ENCODE peak calls at places on chromosomes 11 and 22, in five cellular contexts. X, B, C, J and N are unnamed samples.

GRCh38 chr22:20905415-20906386 is 11.5 kb upstream of the CRKL start:
- DNase-seq in X (no peak), B (no peak), C (no peak), J (no peak), N (peak)

GRCh38 chr22:20112623-20113511 is 3.0 kb upstream of the RANBP1 start:
- DNase-seq in X (no peak), B (no peak), C (no peak), J (no peak), N (no peak)

GRCh38 chr22:48715511-48715910 is 1112.2 kb downstream of the BRD1 start:
- DNase-seq in X (no peak), B (no peak), C (no peak), J (no peak), N (no peak)

GRCh38 chr22:36343720-36344105 is 44.1 kb downstream of the MYH9 start:
- DNase-seq in X (no peak), B (no peak), C (no peak), J (peak), N (no peak)

GRCh38 chr11:75591966-75592365 is 29.9 kb downstream of the SERPINH1 start:
- DNase-seq in X (no peak), B (no peak), C (no peak), J (no peak), N (no peak)

GRCh38 chr11:1482581-1483444 is 3.8 kb downstream of the MOB2 start:
- DNase-seq in X (no peak), B (no peak), C (no peak), J (no peak), N (no peak)

GRCh38 chr11:124762624-124763155 is 600 bp upstream of the ESAM start:
- DNase-seq in X (peak), B (no peak), C (no peak), J (no peak), N (peak)

GRCh38 chr11:84655729-84656128 is 971.4 kb downstream of the DLG2 start:
- DNase-seq in X (no peak), B (no peak), C (no peak), J (no peak), N (no peak)

GRCh38 chr11:14636119-14636518 is 7.5 kb upstream of the PDE3B start:
- DNase-seq in X (no peak), B (no peak), C (no peak), J (no peak), N (no peak)

GRCh38 chr11:35914824-35915223 is 29.0 kb upstream of the LDLRAD3 start:
- DNase-seq in X (no peak), B (no peak), C (no peak), J (no peak), N (no peak)

GRCh38 chr11:4610258-4610935 is 2.4 kb upstream of the TRIM68 start:
- DNase-seq in X (no peak), B (no peak), C (no peak), J (no peak), N (no peak)

GRCh38 chr11:64202992-64203391 is 3.5 kb upstream of the FERMT3 start:
- DNase-seq in X (no peak), B (no peak), C (no peak), J (no peak), N (no peak)

GRCh38 chr22:39947488-39948216 is 12.5 kb upstream of the TMA7B start:
- DNase-seq in X (no peak), B (no peak), C (no peak), J (no peak), N (peak)

GRCh38 chr22:41197808-41198585 is 7.1 kb upstream of the L3MBTL2 start:
- DNase-seq in X (no peak), B (no peak), C (no peak), J (no peak), N (peak)

GRCh38 chr22:33811686-33812085 is 108.6 kb downstream of the LARGE1 start:
- DNase-seq in X (no peak), B (no peak), C (no peak), J (no peak), N (no peak)

GRCh38 chr22:30354644-30355043 is 2.0 kb downstream of the SF3A1 start:
- DNase-seq in X (no peak), B (no peak), C (no peak), J (no peak), N (no peak)

GRCh38 chr11:33915521-33915920 is 23.6 kb upstream of the LMO2 start:
- DNase-seq in X (no peak), B (no peak), C (no peak), J (no peak), N (no peak)

GRCh38 chr11:88535916-88536547 is 198.5 kb upstream of the CTSC start:
- DNase-seq in X (peak), B (no peak), C (no peak), J (peak), N (no peak)

GRCh38 chr11:66556086-66556485 is 9.4 kb downstream of the ACTN3 start:
- DNase-seq in X (no peak), B (no peak), C (no peak), J (no peak), N (no peak)

GRCh38 chr11:68039526-68040086 is 781 bp downstream of the TCIRG1 start:
- DNase-seq in X (no peak), B (peak), C (no peak), J (peak), N (peak)

GRCh38 chr11:68038718-68039525 is at the start of gene TCIRG1:
- DNase-seq in X (peak), B (peak), C (peak), J (peak), N (peak)

GRCh38 chr11:68036717-68037239 is 2.0 kb upstream of the TCIRG1 start:
- DNase-seq in X (no peak), B (no peak), C (no peak), J (no peak), N (no peak)

GRCh38 chr11:68037481-68038225 is 1.2 kb upstream of the TCIRG1 start:
- DNase-seq in X (no peak), B (no peak), C (no peak), J (no peak), N (no peak)

GRCh38 chr11:68038226-68038717 is 553 bp upstream of the TCIRG1 start:
- DNase-seq in X (no peak), B (no peak), C (no peak), J (peak), N (peak)
- TF ChIP-seq HDAC2 in X (no peak), B (no peak), C (no peak), J (peak), N (no peak)

GRCh38 chr11:72321381-72321996 is 77.5 kb upstream of the PHOX2A start:
- DNase-seq in X (peak), B (no peak), C (no peak), J (peak), N (peak)

GRCh38 chr11:72314600-72315386 is 70.8 kb upstream of the PHOX2A start:
- DNase-seq in X (no peak), B (no peak), C (no peak), J (no peak), N (peak)

GRCh38 chr11:72316984-72317383 is 73.0 kb upstream of the PHOX2A start:
- DNase-seq in X (no peak), B (no peak), C (no peak), J (no peak), N (no peak)

GRCh38 chr11:72319261-72319660 is 75.3 kb upstream of the PHOX2A start:
- DNase-seq in X (no peak), B (no peak), C (no peak), J (no peak), N (no peak)

GRCh38 chr11:72317982-72318381 is 74.0 kb upstream of the PHOX2A start:
- DNase-seq in X (no peak), B (no peak), C (no peak), J (no peak), N (no peak)
- TF ChIP-seq KDM1A in X (no peak), B (no peak), C (no peak), J (no peak), N (no peak)

DNA sequence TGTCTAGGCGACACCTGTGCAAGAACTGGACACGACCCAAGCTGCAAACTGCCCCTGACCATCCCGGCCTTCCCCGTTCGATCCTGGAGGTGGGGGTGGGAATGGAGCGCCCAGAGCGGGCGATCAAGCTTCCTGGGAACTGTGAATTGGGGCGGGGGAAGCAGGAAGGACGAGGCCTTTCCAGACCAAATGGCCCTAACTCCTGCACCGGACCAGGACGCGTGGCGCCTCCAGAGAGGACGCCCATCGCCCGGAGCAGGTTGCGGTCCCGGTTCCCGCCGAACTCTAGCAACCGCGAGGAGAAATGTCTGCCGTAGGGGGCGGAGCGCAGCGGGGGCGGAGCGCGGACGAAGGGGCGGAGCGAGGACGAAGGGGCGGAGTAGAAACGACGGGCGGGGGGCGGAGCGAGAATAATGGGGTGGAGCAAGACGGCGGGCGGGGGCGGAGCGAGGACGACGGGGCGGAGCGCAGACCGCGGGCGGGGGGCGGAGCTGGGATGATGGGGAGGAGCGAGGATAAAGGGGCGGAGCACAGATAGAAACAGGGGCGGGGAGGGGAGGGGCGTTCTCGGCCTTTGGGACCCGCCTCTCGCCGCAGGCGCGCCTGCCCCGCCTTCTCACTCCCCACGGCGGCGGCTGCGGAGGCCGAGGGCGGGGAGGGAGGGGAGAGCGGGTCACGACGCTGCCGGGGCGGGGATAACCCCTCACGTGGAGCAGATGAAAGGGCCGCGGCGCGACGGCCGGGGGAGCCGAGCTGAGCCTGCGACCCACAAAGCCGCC is at the start of gene ZNRF3:
- DNase-seq in X (peak), B (peak), C (no peak), J (peak), N (peak)
- TF ChIP-seq POLR2A in X (peak), B (peak), C (peak), J (peak), N (peak)

GRCh38 chr22:24141586-24141985 is 39.7 kb upstream of the SUSD2 start:
- DNase-seq in X (no peak), B (no peak), C (no peak), J (no peak), N (no peak)
- TF ChIP-seq HDAC2 in X (no peak), B (no peak), C (no peak), J (no peak), N (no peak)